ENCODE peak calls at places on chromosomes 7 and 10, in eight cellular contexts. F is stimulated activated CD8-positive, alpha-beta memory T cell treated with anti-CD3 and anti-CD28 coated beads, Interleukin-15, amount 100 ng/mL, for 24 hours; U is central memory CD8-positive, alpha-beta T cell; A is caudate nucleus; X is kidney epithelial cell; Y is ACHN; O is CD8-positive, alpha-beta T cell; J is neural crest cell. S is an unnamed sample.

GRCh38 chr7:81111358-81111757 is 192.5 kb upstream of the SEMA3C start:
- DNase-seq in F (no peak), U (no peak), A (no peak), X (peak), Y (peak), O (no peak), J (no peak), S (no peak)

GRCh38 chr10:20492447-20492846 is 404.7 kb downstream of the NEBL start:
- DNase-seq in F (no peak), U (no peak), A (no peak), X (no peak), Y (no peak), O (no peak), J (no peak), S (no peak)

GRCh38 chr7:20114463-20114862 is 102.7 kb downstream of the MACC1 start:
- DNase-seq in F (no peak), U (no peak), A (no peak), X (no peak), Y (no peak), O (no peak), J (no peak), S (peak)

GRCh38 chr10:10222288-10222945 is 795.3 kb upstream of the CELF2 start:
- DNase-seq in F (no peak), U (no peak), A (no peak), X (no peak), Y (no peak), O (no peak), J (no peak), S (no peak)

GRCh38 chr7:151725844-151726770 is 150.8 kb downstream of the PRKAG2 start:
- DNase-seq in F (no peak), U (no peak), A (peak), X (no peak), Y (no peak), O (no peak), J (no peak), S (no peak)

GRCh38 chr7:116177009-116177408 is 33.3 kb upstream of the TES start:
- DNase-seq in F (no peak), U (no peak), A (no peak), X (no peak), Y (no peak), O (no peak), J (no peak), S (no peak)

GRCh38 chr10:83677795-83678194 is 461.5 kb upstream of the GHITM start:
- DNase-seq in F (no peak), U (no peak), A (no peak), X (no peak), Y (no peak), O (no peak), J (no peak), S (peak)

GRCh38 chr7:101370836-101371235 is 8.2 kb downstream of the COL26A1 start:
- DNase-seq in F (no peak), U (no peak), A (no peak), X (no peak), Y (no peak), O (no peak), J (no peak), S (no peak)

GRCh38 chr7:142481548-142481947 is 223.7 kb upstream of the PRSS58 start:
- DNase-seq in F (no peak), U (no peak), A (no peak), X (no peak), Y (peak), O (no peak), J (no peak), S (no peak)

GRCh38 chr7:128022631-128023532 is 8.4 kb downstream of the LRRC4 start:
- DNase-seq in F (no peak), U (no peak), A (no peak), X (no peak), Y (no peak), O (no peak), J (no peak), S (no peak)

GRCh38 chr7:75937958-75938786 is 23.2 kb downstream of the POR start:
- DNase-seq in F (no peak), U (no peak), A (peak), X (peak), Y (peak), O (no peak), J (no peak), S (no peak)

GRCh38 chr7:2523941-2524807 is 4.6 kb downstream of the LFNG start:
- DNase-seq in F (no peak), U (no peak), A (peak), X (no peak), Y (peak), O (peak), J (peak), S (no peak)

GRCh38 chr10:33509231-33509871 is 174.9 kb upstream of the NRP1 start:
- DNase-seq in F (no peak), U (no peak), A (no peak), X (peak), Y (peak), O (no peak), J (no peak), S (peak)

GRCh38 chr10:7410306-7410799 is 481 bp downstream of the SFMBT2 start:
- DNase-seq in F (peak), U (no peak), A (no peak), X (no peak), Y (no peak), O (no peak), J (peak), S (peak)

GRCh38 chr10:130989670-130990247 is 321.8 kb downstream of the TCERG1L start:
- DNase-seq in F (no peak), U (no peak), A (no peak), X (no peak), Y (no peak), O (no peak), J (no peak), S (no peak)

GRCh38 chr10:11036424-11037011 is 18.8 kb downstream of the CELF2 start:
- DNase-seq in F (no peak), U (no peak), A (no peak), X (no peak), Y (peak), O (no peak), J (peak), S (no peak)

GRCh38 chr7:47581821-47582747 is at the start of gene TNS3:
- DNase-seq in F (no peak), U (no peak), A (no peak), X (no peak), Y (peak), O (no peak), J (peak), S (peak)

GRCh38 chr10:58585425-58585824 is 72.8 kb downstream of the BICC1 start:
- DNase-seq in F (no peak), U (no peak), A (no peak), X (no peak), Y (no peak), O (no peak), J (no peak), S (no peak)

S was measured in GM20000.